ENCODE peak calls at places on chromosomes 5 and 9, in five cellular contexts. One of them, this sample, is unnamed.

GRCh38 chr9:91967259-91967658 is 17.2 kb upstream of the ROR2 start:
- DNase-seq in HepG2: no peak
- DNase-seq in SK-N-SH: no peak
- DNase-seq in GM12878: no peak
- DNase-seq in H1: no peak
- DNase-seq in this sample: no peak

GRCh38 chr9:126304946-126305370 is 21.7 kb upstream of the MVB12B start:
- DNase-seq in H1: no peak
- DNase-seq in GM12878: no peak
- DNase-seq in HepG2: no peak
- DNase-seq in SK-N-SH: no peak
- DNase-seq in this sample: no peak

GRCh38 chr5:126659805-126660483 is 59.2 kb downstream of the PHAX start:
- DNase-seq in HepG2: no peak
- DNase-seq in GM12878: no peak
- DNase-seq in H1: no peak
- DNase-seq in SK-N-SH: no peak
- DNase-seq in this sample: no peak

GRCh38 chr9:90188656-90189055 is 454.0 kb downstream of the DIRAS2 start:
- DNase-seq in GM12878: no peak
- DNase-seq in H1: no peak
- DNase-seq in SK-N-SH: no peak
- DNase-seq in HepG2: no peak
- DNase-seq in this sample: no peak

GRCh38 chr9:21336467-21336866 is 1.3 kb upstream of the KLHL9 start:
- DNase-seq in GM12878: no peak
- DNase-seq in SK-N-SH: no peak
- DNase-seq in HepG2: peak
- DNase-seq in H1: no peak
- DNase-seq in this sample: no peak

GRCh38 chr5:101626572-101626971 is 669.5 kb downstream of the SLCO4C1 start:
- DNase-seq in GM12878: no peak
- DNase-seq in SK-N-SH: no peak
- DNase-seq in HepG2: no peak
- DNase-seq in H1: no peak
- DNase-seq in this sample: no peak

GRCh38 chr5:91189480-91190332 is 193.4 kb downstream of the ARRDC3 start:
- DNase-seq in GM12878: no peak
- DNase-seq in SK-N-SH: no peak
- DNase-seq in HepG2: peak
- DNase-seq in H1: no peak
- DNase-seq in this sample: peak

GRCh38 chr5:136016945-136017530 is 11.8 kb upstream of the TGFBI start:
- DNase-seq in GM12878: no peak
- DNase-seq in HepG2: no peak
- DNase-seq in H1: no peak
- DNase-seq in SK-N-SH: no peak
- DNase-seq in this sample: no peak

GRCh38 chr9:3674561-3674960 is 148.8 kb upstream of the RFX3 start:
- DNase-seq in HepG2: no peak
- DNase-seq in GM12878: no peak
- DNase-seq in SK-N-SH: no peak
- DNase-seq in H1: no peak
- DNase-seq in this sample: peak

GRCh38 chr9:131366745-131367401 is 27.0 kb upstream of the PRRC2B start:
- DNase-seq in HepG2: peak
- DNase-seq in GM12878: no peak
- DNase-seq in SK-N-SH: peak
- DNase-seq in H1: peak
- DNase-seq in this sample: peak

GRCh38 chr9:20340161-20340861 is 282.0 kb downstream of the MLLT3 start:
- DNase-seq in SK-N-SH: no peak
- DNase-seq in GM12878: no peak
- DNase-seq in HepG2: no peak
- DNase-seq in H1: peak
- DNase-seq in this sample: no peak

GRCh38 chr9:32550046-32550608 is 2.0 kb upstream of the SMIM27 start:
- DNase-seq in H1: no peak
- DNase-seq in GM12878: no peak
- DNase-seq in SK-N-SH: peak
- DNase-seq in HepG2: no peak
- DNase-seq in this sample: no peak

GRCh38 chr9:107350443-107350842 is 67.4 kb downstream of the RAD23B start:
- DNase-seq in H1: no peak
- DNase-seq in SK-N-SH: no peak
- DNase-seq in HepG2: no peak
- DNase-seq in GM12878: no peak
- DNase-seq in this sample: no peak

GRCh38 chr9:11335011-11335410 is 722.2 kb upstream of the PTPRD start:
- DNase-seq in GM12878: no peak
- DNase-seq in HepG2: no peak
- DNase-seq in H1: no peak
- DNase-seq in SK-N-SH: no peak
- DNase-seq in this sample: no peak

GRCh38 chr5:54944364-54944763 is 41.0 kb downstream of the ESM1 start:
- DNase-seq in SK-N-SH: peak
- DNase-seq in GM12878: no peak
- DNase-seq in H1: no peak
- DNase-seq in HepG2: no peak
- DNase-seq in this sample: peak
- TF ChIP-seq JUND in SK-N-SH: no peak
- TF ChIP-seq JUND in GM12878: no peak
- TF ChIP-seq JUND in H1: no peak
- TF ChIP-seq JUND in HepG2: no peak
- TF ChIP-seq JUND in this sample: no peak

DNA sequence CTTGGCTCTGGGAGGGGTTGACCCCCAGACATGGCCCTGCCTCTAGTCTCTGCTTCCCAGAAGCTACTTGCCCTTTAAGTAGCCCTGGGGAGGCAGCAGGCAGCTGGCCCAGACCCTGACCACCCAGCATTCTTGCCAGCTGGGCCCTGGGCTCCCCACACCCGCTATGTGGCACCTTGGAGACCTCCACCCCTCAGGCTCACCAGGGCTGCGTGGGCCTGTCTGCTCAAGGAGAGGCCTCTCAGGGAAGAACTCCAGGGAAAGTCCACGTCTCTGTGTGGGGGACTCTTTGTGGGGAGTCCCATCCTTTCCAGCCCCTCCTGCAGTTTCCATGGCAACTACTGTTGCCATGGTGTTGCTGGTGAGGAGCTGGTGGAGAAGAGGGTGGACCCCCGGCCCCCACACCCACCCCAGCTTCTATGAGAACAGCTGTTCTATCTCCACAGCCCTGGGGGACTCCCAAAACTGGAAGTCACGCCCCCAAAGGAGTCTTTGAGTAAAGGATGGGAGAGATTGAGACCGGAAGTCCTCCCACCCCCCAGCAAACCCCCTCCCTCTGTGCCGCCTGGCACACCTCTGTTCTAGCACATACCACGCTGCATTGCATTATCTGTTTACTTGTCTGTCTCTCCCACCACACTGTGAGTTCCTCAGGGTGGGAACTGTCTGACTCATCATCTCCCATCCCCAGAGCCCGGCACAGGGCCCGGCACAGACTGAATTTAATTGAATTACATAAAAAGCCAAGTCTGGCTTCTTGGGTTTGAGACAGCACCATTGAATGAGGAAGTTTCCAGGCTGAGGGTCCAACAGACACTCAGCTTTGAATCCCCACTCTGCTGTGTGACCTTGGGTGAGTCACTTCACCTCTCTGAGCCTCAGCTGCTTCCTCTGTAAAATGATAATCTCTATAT is 12.6 kb downstream of the DNM1 start:
- DNase-seq in SK-N-SH: peak
- DNase-seq in GM12878: no peak
- DNase-seq in H1: no peak
- DNase-seq in HepG2: peak
- DNase-seq in this sample: no peak
- TF ChIP-seq JUND in SK-N-SH: peak
- TF ChIP-seq JUND in GM12878: no peak
- TF ChIP-seq JUND in H1: no peak
- TF ChIP-seq JUND in HepG2: no peak
- TF ChIP-seq JUND in this sample: no peak

DNA sequence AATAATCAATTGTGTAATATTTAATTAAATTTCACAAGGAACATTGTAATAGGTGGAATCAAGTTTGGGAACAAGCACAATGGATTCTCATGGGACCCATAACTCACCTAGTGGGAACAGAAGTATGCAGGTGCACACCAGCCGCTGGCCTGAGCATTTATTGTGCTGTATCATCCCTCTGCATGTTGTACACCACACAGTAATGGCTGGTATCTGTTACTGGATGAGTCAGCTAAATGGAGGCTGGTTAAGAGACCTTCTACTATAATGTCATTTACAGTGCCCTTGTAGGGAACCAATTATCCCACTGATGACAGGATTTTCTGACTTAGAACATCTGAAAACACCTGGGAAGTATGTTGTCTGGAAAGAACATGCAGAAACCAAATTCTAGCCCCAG is 3.2 kb upstream of the MAP3K1 start:
- DNase-seq in H1: no peak
- DNase-seq in HepG2: no peak
- DNase-seq in SK-N-SH: peak
- DNase-seq in GM12878: no peak
- DNase-seq in this sample: peak
- TF ChIP-seq JUND in H1: no peak
- TF ChIP-seq JUND in HepG2: no peak
- TF ChIP-seq JUND in SK-N-SH: no peak
- TF ChIP-seq JUND in GM12878: no peak
- TF ChIP-seq JUND in this sample: no peak

GRCh38 chr5:6181871-6182270 is 196.5 kb downstream of the MED10 start:
- DNase-seq in SK-N-SH: no peak
- DNase-seq in GM12878: no peak
- DNase-seq in H1: no peak
- DNase-seq in HepG2: no peak
- DNase-seq in this sample: no peak

GRCh38 chr5:6182271-6182815 is 196.0 kb downstream of the MED10 start:
- DNase-seq in HepG2: no peak
- DNase-seq in SK-N-SH: no peak
- DNase-seq in GM12878: no peak
- DNase-seq in H1: no peak
- DNase-seq in this sample: no peak

GRCh38 chr5:6180231-6180872 is 198.0 kb downstream of the MED10 start:
- DNase-seq in HepG2: no peak
- DNase-seq in H1: no peak
- DNase-seq in SK-N-SH: no peak
- DNase-seq in GM12878: no peak
- DNase-seq in this sample: no peak

GRCh38 chr5:6183391-6184390 is 194.7 kb downstream of the MED10 start:
- DNase-seq in SK-N-SH: no peak
- DNase-seq in H1: no peak
- DNase-seq in GM12878: no peak
- DNase-seq in HepG2: no peak
- DNase-seq in this sample: no peak

DNA sequence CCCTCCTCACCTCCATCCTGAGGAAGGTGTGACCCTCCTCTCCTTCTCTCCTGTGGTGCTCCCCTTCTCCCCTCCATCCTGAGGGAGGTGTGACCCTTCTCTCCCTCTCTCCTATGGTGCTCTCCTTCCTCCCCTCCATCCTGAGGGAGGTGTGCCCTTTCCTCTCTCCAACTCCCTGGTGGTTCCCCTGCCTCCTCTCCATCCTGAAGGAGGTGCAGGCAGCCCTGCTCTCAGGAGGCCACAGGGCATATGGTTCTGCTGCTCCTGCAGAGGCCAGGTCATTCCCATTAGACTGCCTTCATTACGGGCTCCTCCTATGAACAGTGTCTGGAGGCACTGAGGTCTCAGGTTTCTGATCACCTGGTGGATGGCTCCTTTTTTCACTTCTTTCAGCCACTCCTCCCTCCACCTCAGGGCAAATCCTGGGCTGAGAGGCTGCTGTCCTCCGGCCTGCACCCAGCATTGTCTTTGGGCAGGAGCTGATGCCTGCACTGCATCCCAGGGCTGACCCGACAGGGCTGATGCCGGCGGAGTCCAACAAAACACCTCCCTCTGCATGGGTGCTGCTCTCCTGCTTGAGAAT is 197.1 kb downstream of the MED10 start:
- DNase-seq in H1: no peak
- DNase-seq in GM12878: no peak
- DNase-seq in SK-N-SH: no peak
- DNase-seq in HepG2: no peak
- DNase-seq in this sample: no peak
- TF ChIP-seq JUND in H1: no peak
- TF ChIP-seq JUND in GM12878: no peak
- TF ChIP-seq JUND in SK-N-SH: no peak
- TF ChIP-seq JUND in HepG2: no peak
- TF ChIP-seq JUND in this sample: no peak

DNA sequence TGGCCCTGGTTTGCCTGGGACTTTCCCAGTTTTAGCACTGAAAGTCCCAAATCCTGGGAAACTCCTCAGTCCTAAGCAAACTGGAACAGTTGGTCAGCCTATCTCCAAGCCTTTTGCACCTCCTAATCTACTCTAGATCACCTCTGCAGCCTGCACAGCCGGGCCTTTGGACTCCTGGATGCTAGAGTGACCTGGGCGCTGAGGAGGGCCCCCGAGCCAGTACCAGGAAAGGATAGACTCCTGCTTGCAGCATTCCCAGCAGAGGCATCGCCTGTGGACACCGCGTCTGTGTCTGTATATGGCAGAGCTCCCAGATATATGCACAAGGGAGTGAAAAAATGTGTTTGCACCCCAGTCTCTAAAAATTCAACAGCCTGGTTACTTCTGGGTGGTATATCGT is 15.0 kb downstream of the IRF1 start:
- DNase-seq in SK-N-SH: no peak
- DNase-seq in H1: no peak
- DNase-seq in GM12878: no peak
- DNase-seq in HepG2: peak
- DNase-seq in this sample: no peak
- TF ChIP-seq JUND in SK-N-SH: no peak
- TF ChIP-seq JUND in H1: no peak
- TF ChIP-seq JUND in GM12878: no peak
- TF ChIP-seq JUND in HepG2: no peak
- TF ChIP-seq JUND in this sample: no peak

GRCh38 chr5:43063731-43064171 is 23.6 kb upstream of the ANXA2R start:
- DNase-seq in SK-N-SH: no peak
- DNase-seq in GM12878: no peak
- DNase-seq in H1: no peak
- DNase-seq in HepG2: no peak
- DNase-seq in this sample: no peak

GRCh38 chr5:43065384-43066230 is 25.5 kb upstream of the ANXA2R start:
- DNase-seq in HepG2: no peak
- DNase-seq in SK-N-SH: no peak
- DNase-seq in H1: no peak
- DNase-seq in GM12878: no peak
- DNase-seq in this sample: no peak

GRCh38 chr5:43066231-43066798 is 26.2 kb upstream of the ANXA2R start:
- DNase-seq in SK-N-SH: peak
- DNase-seq in HepG2: peak
- DNase-seq in H1: peak
- DNase-seq in GM12878: peak
- DNase-seq in this sample: no peak

GRCh38 chr5:43066799-43067741 is 27.0 kb upstream of the ANXA2R start:
- DNase-seq in GM12878: peak
- DNase-seq in HepG2: peak
- DNase-seq in SK-N-SH: peak
- DNase-seq in H1: peak
- DNase-seq in this sample: no peak

GRCh38 chr5:43068037-43068436 is 27.9 kb upstream of the ANXA2R start:
- DNase-seq in HepG2: no peak
- DNase-seq in GM12878: no peak
- DNase-seq in H1: no peak
- DNase-seq in SK-N-SH: no peak
- DNase-seq in this sample: no peak
- TF ChIP-seq JUND in HepG2: no peak
- TF ChIP-seq JUND in GM12878: no peak
- TF ChIP-seq JUND in H1: no peak
- TF ChIP-seq JUND in SK-N-SH: no peak
- TF ChIP-seq JUND in this sample: no peak